ENCODE peak calls at places on chromosomes 4 and X, in four cellular contexts. U, E, X and Z are unnamed samples.

GRCh38 chr4:178205826-178206225 is 763.6 kb upstream of the AGA start:
- DNase-seq in U (no peak), E (no peak), X (no peak), Z (no peak)

GRCh38 chr4:34720563-34720962 is 1523.8 kb downstream of the ARAP2 start:
- DNase-seq in U (peak), E (no peak), X (no peak), Z (peak)

GRCh38 chrX:79366888-79367749 is at the start of gene ITM2A:
- DNase-seq in U (no peak), E (peak), X (no peak), Z (peak)

GRCh38 chrX:10028283-10029104 is 61.3 kb downstream of the CLDN34 start:
- DNase-seq in U (no peak), E (no peak), X (no peak), Z (no peak)

GRCh38 chr4:187908079-187908501 is 87.5 kb upstream of the ZFP42 start:
- DNase-seq in U (no peak), E (no peak), X (no peak), Z (no peak)

GRCh38 chrX:121258545-121258944 is 211.1 kb downstream of the GLUD2 start:
- DNase-seq in U (no peak), E (no peak), X (no peak), Z (no peak)

GRCh38 chrX:104411800-104412199 is 154.2 kb upstream of the IL1RAPL2 start:
- DNase-seq in U (no peak), E (no peak), X (no peak), Z (no peak)

GRCh38 chr4:168831919-168832745 is 177.9 kb downstream of the CBR4 start:
- DNase-seq in U (peak), E (peak), X (no peak), Z (peak)

GRCh38 chr4:38563703-38564490 is 100.1 kb upstream of the KLF3 start:
- DNase-seq in U (no peak), E (no peak), X (no peak), Z (no peak)

GRCh38 chrX:115602729-115603389 is 41.9 kb downstream of the PLS3 start:
- DNase-seq in U (no peak), E (no peak), X (no peak), Z (no peak)

GRCh38 chr4:19675172-19675811 is 576.4 kb upstream of the SLIT2 start:
- DNase-seq in U (no peak), E (no peak), X (no peak), Z (no peak)

GRCh38 chrX:94493405-94493804 is 819.4 kb downstream of the FAM133A start:
- DNase-seq in U (no peak), E (no peak), X (no peak), Z (no peak)

GRCh38 chr4:39987505-39987904 is 9.8 kb upstream of the PDS5A start:
- DNase-seq in U (peak), E (no peak), X (no peak), Z (no peak)

GRCh38 chr4:76948441-76949292 is 885 bp upstream of the SEPTIN11 start:
- DNase-seq in U (peak), E (peak), X (peak), Z (peak)

GRCh38 chr4:80831383-80832361 is 198.8 kb upstream of the BMP3 start:
- DNase-seq in U (no peak), E (no peak), X (no peak), Z (no peak)

GRCh38 chrX:14039344-14039743 is 9.7 kb upstream of the GEMIN8 start:
- DNase-seq in U (peak), E (peak), X (no peak), Z (peak)

GRCh38 chr4:59553739-59554126 is 1646.4 kb upstream of the ADGRL3 start:
- DNase-seq in U (no peak), E (no peak), X (no peak), Z (no peak)

GRCh38 chr4:146478009-146478408 is 43.7 kb downstream of the SLC10A7 start:
- DNase-seq in U (no peak), E (no peak), X (no peak), Z (peak)

GRCh38 chr4:8821151-8821950 is 50.3 kb downstream of the HMX1 start:
- DNase-seq in U (no peak), E (no peak), X (no peak), Z (peak)

GRCh38 chrX:74890676-74891430 is 34.4 kb downstream of the NEXMIF start:
- DNase-seq in U (peak), E (no peak), X (peak), Z (peak)

GRCh38 chr4:3365326-3365725 is 72.5 kb downstream of the RGS12 start:
- DNase-seq in U (no peak), E (no peak), X (no peak), Z (no peak)

GRCh38 chr4:102234243-102234838 is 110.9 kb downstream of the SLC39A8 start:
- DNase-seq in U (no peak), E (no peak), X (no peak), Z (no peak)

GRCh38 chr4:70196855-70197254 is 1.3 kb downstream of the ODAM start:
- DNase-seq in U (no peak), E (no peak), X (no peak), Z (no peak)

GRCh38 chrX:12065251-12065650 is 73.0 kb upstream of the FRMPD4 start:
- DNase-seq in U (no peak), E (no peak), X (no peak), Z (no peak)

GRCh38 chr4:54231419-54232150 is 2.5 kb downstream of the PDGFRA start:
- DNase-seq in U (no peak), E (no peak), X (no peak), Z (peak)

GRCh38 chrX:119187298-119187697 is 48.8 kb upstream of the PGRMC1 start:
- DNase-seq in U (peak), E (no peak), X (no peak), Z (no peak)

GRCh38 chr4:7854697-7855370 is 84.8 kb downstream of the AFAP1 start:
- DNase-seq in U (no peak), E (no peak), X (peak), Z (no peak)

GRCh38 chrX:3215249-3215648 is 131.2 kb downstream of the MXRA5 start:
- DNase-seq in U (no peak), E (no peak), X (no peak), Z (no peak)

DNA sequence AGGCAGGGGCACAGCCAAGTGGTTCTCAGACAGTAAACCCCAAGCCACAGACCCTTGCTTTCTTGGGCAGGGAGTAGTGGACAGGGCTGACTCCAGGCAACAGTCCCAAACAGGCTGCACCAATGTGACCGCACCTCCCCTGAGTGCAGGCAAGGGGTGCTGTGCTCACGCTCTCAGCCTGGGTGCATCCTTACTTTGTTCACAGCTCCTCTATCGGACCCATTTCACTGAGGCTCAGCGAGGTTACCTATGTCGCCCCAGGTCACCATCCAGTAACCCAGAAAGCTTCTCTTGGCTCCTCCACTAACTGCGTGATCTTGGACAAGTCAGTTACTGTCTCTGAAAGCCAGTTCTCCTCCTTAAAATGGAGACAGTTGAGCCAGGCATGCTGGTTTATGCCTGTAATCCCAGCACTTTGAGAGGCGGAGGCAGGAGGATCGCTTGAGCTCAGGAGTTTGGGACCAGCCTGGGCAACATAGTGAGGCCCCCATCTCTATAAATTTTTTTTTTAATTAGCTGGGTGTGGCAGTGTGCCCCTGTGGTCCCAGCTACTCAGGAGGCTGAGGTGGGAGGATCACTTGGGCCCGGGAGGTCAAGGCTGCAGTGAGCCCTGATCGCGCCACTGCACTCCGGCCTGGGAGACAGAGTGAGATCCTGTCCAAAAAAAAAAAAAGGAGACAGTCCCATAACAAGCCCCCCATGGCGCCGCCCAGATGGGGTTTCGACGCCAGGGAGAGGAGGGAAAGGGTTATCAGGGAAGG is 823 bp upstream of the MAN2B2 start:
- DNase-seq in U (no peak), E (no peak), X (no peak), Z (no peak)
- H3K9ac ChIP-seq in U (peak), E (peak), X (peak), Z (peak)

GRCh38 chr4:176139518-176139917 is 55.9 kb downstream of the SPATA4 start:
- DNase-seq in U (no peak), E (no peak), X (no peak), Z (no peak)
- TF ChIP-seq EP300 in U (no peak), E (no peak), X (no peak), Z (no peak)

DNA sequence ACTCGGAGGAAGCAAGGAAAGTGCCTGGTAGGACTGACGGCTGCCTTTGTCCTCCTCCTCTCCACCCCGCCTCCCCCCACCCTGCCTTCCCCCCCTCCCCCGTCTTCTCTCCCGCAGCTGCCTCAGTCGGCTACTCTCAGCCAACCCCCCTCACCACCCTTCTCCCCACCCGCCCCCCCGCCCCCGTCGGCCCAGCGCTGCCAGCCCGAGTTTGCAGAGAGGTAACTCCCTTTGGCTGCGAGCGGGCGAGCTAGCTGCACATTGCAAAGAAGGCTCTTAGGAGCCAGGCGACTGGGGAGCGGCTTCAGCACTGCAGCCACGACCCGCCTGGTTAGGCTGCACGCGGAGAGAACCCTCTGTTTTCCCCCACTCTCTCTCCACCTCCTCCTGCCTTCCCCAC is 460 bp downstream of the AR start:
- DNase-seq in U (no peak), E (no peak), X (no peak), Z (peak)
- H3K9ac ChIP-seq in U (no peak), E (no peak), X (no peak), Z (no peak)

GRCh38 chr4:84938316-84938715 is 28.2 kb downstream of the WDFY3 start:
- DNase-seq in U (peak), E (no peak), X (no peak), Z (no peak)

GRCh38 chr4:84939111-84939510 is 27.4 kb downstream of the WDFY3 start:
- DNase-seq in U (no peak), E (no peak), X (no peak), Z (no peak)

GRCh38 chr4:84944952-84945351 is 21.5 kb downstream of the WDFY3 start:
- DNase-seq in U (peak), E (no peak), X (no peak), Z (no peak)

GRCh38 chr4:84937381-84937977 is 29.0 kb downstream of the WDFY3 start:
- DNase-seq in U (no peak), E (no peak), X (no peak), Z (no peak)

DNA sequence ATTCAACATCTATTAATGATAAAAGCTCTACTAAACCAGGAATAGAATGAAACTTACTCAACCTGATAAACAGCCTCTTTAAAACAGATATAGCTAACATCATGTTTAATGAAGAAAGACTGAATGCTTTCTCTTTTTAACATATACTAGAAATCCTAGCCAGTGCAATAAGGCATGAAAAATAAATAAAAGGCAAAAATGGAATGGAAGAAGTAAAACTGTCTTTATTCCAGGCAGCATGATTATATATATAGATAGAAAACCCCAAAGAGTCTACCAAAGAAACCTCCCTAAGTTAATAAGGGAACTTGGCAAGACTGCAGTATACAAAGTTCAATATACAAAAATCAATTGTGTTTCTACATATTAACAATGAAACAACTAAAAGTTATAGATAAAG is 25.5 kb downstream of the WDFY3 start:
- DNase-seq in U (no peak), E (no peak), X (no peak), Z (no peak)
- TF ChIP-seq EP300 in U (no peak), E (no peak), X (no peak), Z (no peak)

GRCh38 chr4:121791481-121791880 is 9.6 kb upstream of the EXOSC9 start:
- DNase-seq in U (no peak), E (no peak), X (no peak), Z (no peak)

GRCh38 chr4:121792966-121793365 is 8.2 kb upstream of the EXOSC9 start:
- DNase-seq in U (no peak), E (no peak), X (no peak), Z (no peak)

GRCh38 chr4:121790976-121791375 is 10.1 kb upstream of the EXOSC9 start:
- DNase-seq in U (no peak), E (peak), X (no peak), Z (no peak)

GRCh38 chr4:121796283-121796682 is 4.8 kb upstream of the EXOSC9 start:
- DNase-seq in U (no peak), E (no peak), X (no peak), Z (no peak)

DNA sequence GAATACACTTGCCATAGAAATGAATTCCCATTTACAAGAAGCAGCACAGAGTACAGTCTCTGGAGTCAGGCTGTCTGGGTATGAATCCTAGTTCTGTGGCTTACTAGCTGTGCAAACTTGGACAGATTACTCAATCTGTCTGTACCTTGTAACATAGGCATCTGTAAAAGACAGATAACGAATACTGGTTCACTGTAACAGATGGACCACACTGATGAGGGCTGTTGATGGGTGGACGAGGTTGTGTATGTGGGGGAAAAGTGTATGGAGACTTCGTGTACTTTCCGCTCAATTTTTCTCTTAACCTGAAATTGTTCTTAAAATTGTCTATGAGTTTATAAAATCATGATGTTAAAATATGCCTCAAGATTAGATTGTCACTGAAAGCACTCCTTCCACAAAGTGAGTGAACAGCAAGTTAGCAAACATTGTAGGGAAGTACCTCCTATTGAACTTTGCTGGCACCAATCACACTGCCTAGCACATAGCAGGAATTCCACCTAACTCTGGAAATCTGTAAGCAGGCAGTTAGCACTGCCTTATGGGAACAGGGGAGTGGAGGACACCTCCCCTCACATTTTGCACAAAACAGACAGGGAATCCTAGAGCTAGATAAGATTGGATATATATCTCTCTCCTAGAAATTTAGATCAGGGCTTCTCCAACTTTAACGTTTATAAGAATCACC is 6.5 kb upstream of the EXOSC9 start:
- DNase-seq in U (peak), E (peak), X (no peak), Z (no peak)
- H3K9ac ChIP-seq in U (peak), E (peak), X (no peak), Z (no peak)